ENCODE peak calls at places on chromosome 5, in four cellular contexts. E is H4, T is WTC11, G is NCI-H748 treated with DMSO at 0.1 percent for 48 hours. N is an unnamed sample.

GRCh38 chr5:149675467-149676201 is 54.5 kb upstream of the PPARGC1B start:
- DNase-seq in E (no peak), G (no peak), T (no peak), N (no peak)

GRCh38 chr5:75336625-75337336 is at the start of gene HMGCR:
- DNase-seq in T (peak; percentile 99), E (peak; percentile 99), G (peak; percentile 97), N (peak; percentile 97)

GRCh38 chr5:101728933-101729332 is 567.2 kb downstream of the SLCO4C1 start:
- DNase-seq in E (peak; percentile 56), G (no peak), T (no peak), N (no peak)

GRCh38 chr5:9149988-9150387 is 395.9 kb downstream of the SEMA5A start:
- DNase-seq in T (no peak), G (no peak), E (peak; percentile 64), N (no peak)

GRCh38 chr5:82137205-82137604 is 140.9 kb downstream of the RPS23 start:
- DNase-seq in E (no peak), T (no peak), G (no peak), N (no peak)

GRCh38 chr5:109404428-109404960 is 5.3 kb downstream of the PJA2 start:
- DNase-seq in T (no peak), E (no peak), G (no peak), N (no peak)

GRCh38 chr5:54229041-54229780 is 81.2 kb downstream of the ARL15 start:
- DNase-seq in T (peak; percentile 83), G (peak; percentile 40), E (peak; percentile 43), N (peak; percentile 24)

GRCh38 chr5:134794136-134794535 is 35.6 kb downstream of the DDX46 start:
- DNase-seq in G (no peak), T (no peak), E (no peak), N (no peak)

GRCh38 chr5:15510092-15510491 is 10.1 kb downstream of the FBXL7 start:
- DNase-seq in E (no peak), G (no peak), T (no peak), N (no peak)

GRCh38 chr5:67146574-67146973 is 50.0 kb downstream of the CD180 start:
- DNase-seq in G (no peak), E (no peak), T (no peak), N (no peak)

GRCh38 chr5:134249469-134250379 is 23.9 kb upstream of the PPP2CA start:
- DNase-seq in E (no peak), G (no peak), T (no peak), N (no peak)

GRCh38 chr5:4720831-4721230 is 419.3 kb upstream of the ADAMTS16 start:
- DNase-seq in G (no peak), E (peak; percentile 44), T (no peak), N (no peak)

GRCh38 chr5:157470616-157471015 is 10.6 kb downstream of the NIPAL4 start:
- DNase-seq in T (no peak), E (no peak), G (no peak), N (no peak)

GRCh38 chr5:133006653-133007052 is 19.7 kb downstream of the ZCCHC10 start:
- DNase-seq in T (no peak), E (no peak), G (no peak), N (no peak)

GRCh38 chr5:68771221-68771620 is 322.6 kb upstream of the SLC30A5 start:
- DNase-seq in E (no peak), G (no peak), T (no peak), N (no peak)

N was measured in effector memory CD4-positive, alpha-beta T cell.